ENCODE peak calls at places on chromosomes 6 and 20, in ten cellular contexts. S is psoas muscle, N is ovary, H is kidney, V is A549, Z is progenitor cell of endocrine pancreas, Y is neural progenitor cell, A is AG09319, M is Panc1, I is IMR-90. R is an unnamed sample.

GRCh38 chr20:47748851-47749250 is 36.4 kb downstream of the SULF2 start:
- DNase-seq in H (no peak), A (no peak), N (no peak), V (no peak), I (no peak), Y (no peak), M (no peak), Z (no peak), S (no peak), R (no peak)

GRCh38 chr6:156556830-156557229 is 220.3 kb upstream of the ARID1B start:
- DNase-seq in I (no peak), Z (no peak), S (no peak), Y (no peak), M (no peak), H (no peak), A (no peak), V (no peak), N (no peak), R (no peak)

GRCh38 chr20:17938889-17939619 is 29.5 kb downstream of the SNX5 start:
- DNase-seq in V (peak), Y (peak), Z (peak), A (no peak), N (peak), H (no peak), S (peak), M (peak), I (peak), R (peak)

GRCh38 chr20:24100370-24101011 is 111.9 kb upstream of the GGTLC1 start:
- DNase-seq in H (no peak), A (no peak), M (peak), I (peak), V (no peak), Z (peak), N (no peak), S (no peak), Y (peak), R (peak)

GRCh38 chr6:136696238-136696637 is 96.0 kb downstream of the MAP3K5 start:
- DNase-seq in I (peak), S (no peak), M (no peak), Y (no peak), H (no peak), V (no peak), A (peak), N (peak), Z (no peak), R (no peak)

GRCh38 chr20:56522311-56522710 is 2.2 kb upstream of the FAM209A start:
- DNase-seq in Y (no peak), N (no peak), A (no peak), M (no peak), Z (no peak), H (no peak), S (no peak), I (no peak), V (no peak), R (no peak)

GRCh38 chr6:142568857-142569597 is 267.2 kb downstream of the ADGRG6 start:
- DNase-seq in N (no peak), S (no peak), Z (no peak), Y (no peak), H (no peak), I (peak), V (no peak), M (no peak), A (peak), R (no peak)

GRCh38 chr6:161166176-161166575 is 107.7 kb downstream of the AGPAT4 start:
- DNase-seq in V (no peak), N (no peak), S (no peak), I (no peak), M (no peak), Z (no peak), H (no peak), A (no peak), Y (no peak), R (no peak)

GRCh38 chr6:66735106-66735890 is 1028.3 kb upstream of the EYS start:
- DNase-seq in Y (no peak), M (no peak), V (no peak), N (no peak), Z (no peak), H (no peak), I (no peak), A (no peak), S (no peak), R (no peak)

GRCh38 chr20:53124075-53124532 is 151.9 kb downstream of the TSHZ2 start:
- DNase-seq in I (no peak), M (no peak), H (no peak), N (no peak), Z (no peak), A (no peak), S (peak), Y (no peak), V (no peak), R (no peak)

GRCh38 chr6:165227644-165228329 is 81.6 kb downstream of the C6orf118 start:
- DNase-seq in A (no peak), M (no peak), V (no peak), N (no peak), H (no peak), Z (no peak), Y (no peak), S (no peak), I (no peak), R (no peak)

GRCh38 chr20:56440346-56441007 is 27.9 kb upstream of the RTF2 start:
- DNase-seq in N (no peak), V (no peak), Z (no peak), A (no peak), S (no peak), I (no peak), H (no peak), Y (no peak), M (no peak), R (no peak)

GRCh38 chr6:148822819-148823218 is 76.0 kb downstream of the UST start:
- DNase-seq in Z (no peak), A (no peak), M (no peak), I (no peak), H (no peak), S (no peak), Y (no peak), N (no peak), V (no peak), R (no peak)

GRCh38 chr6:122730775-122731386 is 48.6 kb upstream of the FABP7 start:
- DNase-seq in V (no peak), Z (no peak), S (no peak), I (peak), Y (peak), N (no peak), A (no peak), H (no peak), M (peak), R (peak)

GRCh38 chr6:128655978-128656498 is 135.6 kb upstream of the PTPRK start:
- DNase-seq in H (no peak), S (no peak), M (peak), V (peak), Z (no peak), I (peak), A (peak), N (no peak), Y (peak), R (no peak)

GRCh38 chr20:25025091-25025861 is 32.7 kb downstream of the ACSS1 start:
- DNase-seq in S (no peak), M (no peak), I (no peak), N (no peak), A (no peak), V (no peak), Z (no peak), H (peak), Y (no peak), R (no peak)

GRCh38 chr6:27532820-27533538 is 60.1 kb upstream of the ZNF184 start:
- DNase-seq in S (no peak), A (no peak), Z (no peak), N (no peak), H (no peak), I (peak), Y (peak), V (no peak), M (peak), R (no peak)

GRCh38 chr6:105573556-105573955 is 170.7 kb upstream of the PREP start:
- DNase-seq in Y (no peak), H (no peak), V (no peak), Z (no peak), I (no peak), A (no peak), N (no peak), S (no peak), M (no peak), R (no peak)

GRCh38 chr6:127022297-127022696 is 96.2 kb upstream of the RSPO3 start:
- DNase-seq in N (no peak), A (peak), S (no peak), I (no peak), Z (no peak), Y (no peak), H (no peak), M (no peak), V (no peak), R (no peak)

GRCh38 chr6:91633374-91634184 is 1046.7 kb upstream of the MAP3K7 start:
- DNase-seq in Y (peak), N (no peak), H (no peak), S (no peak), I (no peak), A (no peak), Z (no peak), V (no peak), M (no peak), R (no peak)

GRCh38 chr6:45074423-45074822 is 253.7 kb upstream of the RUNX2 start:
- DNase-seq in M (no peak), Z (no peak), H (no peak), N (no peak), V (no peak), S (no peak), A (no peak), I (no peak), Y (no peak), R (no peak)

DNA sequence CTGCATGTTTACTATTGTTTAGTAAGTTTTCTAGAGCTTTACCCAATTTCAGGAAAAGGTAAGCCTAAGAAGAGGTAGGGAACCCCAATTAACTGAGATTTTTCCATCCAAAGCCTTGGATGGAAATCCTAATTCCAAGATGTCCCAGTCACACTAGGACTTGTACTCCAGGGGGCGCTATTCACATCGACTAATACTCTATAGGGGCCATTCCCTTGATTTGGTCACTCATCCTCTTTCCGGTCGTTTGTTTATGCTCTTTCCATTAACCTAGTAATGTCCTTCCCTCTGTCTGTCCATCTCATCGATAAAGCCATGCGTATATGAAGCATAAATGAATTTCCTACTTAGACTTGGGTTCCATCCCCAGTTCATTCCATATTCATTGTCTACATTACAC is 80.8 kb upstream of the FUCA2 start:
- DNase-seq in Y (peak), Z (no peak), S (no peak), A (no peak), M (no peak), H (no peak), V (peak), N (no peak), I (no peak), R (peak)
- TF ChIP-seq CTCF in Y (peak), Z (peak), S (peak), A (no peak), M (peak), H (no peak), V (peak), N (no peak), I (peak), R (peak)

GRCh38 chr20:62395311-62396242 is 8.7 kb downstream of the RPS21 start:
- DNase-seq in N (no peak), V (no peak), I (no peak), M (no peak), H (no peak), Z (no peak), S (no peak), Y (no peak), A (no peak), R (no peak)
- TF ChIP-seq CTCF in N (no peak), V (peak), I (no peak), M (peak), H (no peak), Z (no peak), S (no peak), Y (no peak), A (no peak), R (no peak)

GRCh38 chr6:169384291-169384690 is 130.6 kb upstream of the THBS2 start:
- DNase-seq in N (no peak), Z (no peak), Y (no peak), H (no peak), A (no peak), M (no peak), S (no peak), I (no peak), V (no peak), R (no peak)

GRCh38 chr6:169385237-169385880 is 131.7 kb upstream of the THBS2 start:
- DNase-seq in Z (no peak), N (no peak), M (no peak), Y (no peak), H (no peak), I (no peak), A (no peak), V (no peak), S (no peak), R (no peak)

GRCh38 chr6:169387809-169388383 is 134.2 kb upstream of the THBS2 start:
- DNase-seq in I (no peak), Z (no peak), S (no peak), A (no peak), H (no peak), M (no peak), Y (no peak), N (no peak), V (no peak), R (no peak)

GRCh38 chr6:169388767-169389166 is 135.1 kb upstream of the THBS2 start:
- DNase-seq in S (no peak), H (no peak), Z (no peak), N (no peak), Y (no peak), M (no peak), V (no peak), A (no peak), I (no peak), R (no peak)

GRCh38 chr6:169386431-169387057 is 132.9 kb upstream of the THBS2 start:
- DNase-seq in Y (no peak), A (peak), M (no peak), H (no peak), N (peak), S (no peak), I (peak), V (no peak), Z (no peak), R (no peak)
- TF ChIP-seq CTCF in Y (no peak), A (peak), M (no peak), H (no peak), N (no peak), S (no peak), I (no peak), V (no peak), Z (no peak), R (no peak)

DNA sequence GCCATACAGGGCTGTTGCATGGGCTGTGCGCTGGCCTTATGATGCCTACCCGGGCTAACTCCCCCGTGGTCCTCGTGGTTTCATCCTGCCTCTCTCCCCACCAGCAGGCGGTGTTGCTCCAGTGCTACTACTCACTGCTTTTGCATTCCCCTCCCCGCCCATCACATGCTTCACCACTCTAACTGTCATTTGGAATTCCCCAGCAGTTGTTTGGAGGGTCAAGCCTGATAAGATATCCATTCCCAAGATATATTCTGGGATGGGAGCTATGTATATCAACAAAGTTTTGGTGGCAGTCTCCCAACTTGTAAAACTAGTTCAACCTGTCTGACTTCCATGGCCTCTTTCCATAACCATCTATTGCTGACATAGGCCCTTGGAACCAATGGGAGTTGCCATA is 233.2 kb upstream of the SOX4 start:
- DNase-seq in Y (no peak), A (no peak), N (no peak), Z (no peak), V (no peak), H (no peak), M (no peak), S (no peak), I (no peak), R (no peak)
- TF ChIP-seq CTCF in Y (no peak), A (no peak), N (no peak), Z (no peak), V (no peak), H (no peak), M (no peak), S (no peak), I (no peak), R (no peak)

GRCh38 chr20:32207626-32208498 is at the start of the genes PLAGL2 and POFUT1:
- DNase-seq in I (peak), S (peak), Y (peak), Z (peak), V (peak), H (peak), A (peak), M (peak), N (peak), R (peak)
- TF ChIP-seq CTCF in I (peak), S (no peak), Y (peak), Z (peak), V (peak), H (peak), A (peak), M (no peak), N (no peak), R (no peak)

GRCh38 chr20:768426-768978 is at the start of gene SLC52A3:
- DNase-seq in Z (peak), Y (peak), I (no peak), S (no peak), V (peak), M (no peak), A (no peak), H (no peak), N (no peak), R (peak)
- TF ChIP-seq CTCF in Z (peak), Y (peak), I (no peak), S (peak), V (peak), M (peak), A (no peak), H (peak), N (no peak), R (peak)

GRCh38 chr20:63627129-63627699 is 313 bp upstream of the GMEB2 start:
- DNase-seq in V (peak), Y (peak), H (peak), M (peak), A (peak), I (peak), Z (peak), S (peak), N (peak), R (peak)
- TF ChIP-seq CTCF in V (no peak), Y (no peak), H (peak), M (no peak), A (no peak), I (no peak), Z (no peak), S (no peak), N (no peak), R (no peak)

GRCh38 chr20:34560614-34561013 is 2.1 kb downstream of the MAP1LC3A start:
- DNase-seq in A (no peak), Y (no peak), M (no peak), S (no peak), Z (no peak), I (no peak), V (no peak), H (peak), N (no peak), R (no peak)

GRCh38 chr20:34560141-34560523 is 1.6 kb downstream of the MAP1LC3A start:
- DNase-seq in V (no peak), I (no peak), H (no peak), M (no peak), A (no peak), S (peak), N (peak), Z (no peak), Y (no peak), R (no peak)

GRCh38 chr20:34564810-34565209 is 6.3 kb downstream of the MAP1LC3A start:
- DNase-seq in S (peak), M (no peak), H (peak), I (no peak), Z (no peak), A (no peak), Y (no peak), V (no peak), N (no peak), R (no peak)

GRCh38 chr20:34561661-34562060 is 3.1 kb downstream of the MAP1LC3A start:
- DNase-seq in I (no peak), N (no peak), Y (no peak), M (no peak), V (no peak), Z (no peak), A (no peak), H (no peak), S (no peak), R (no peak)

DNA sequence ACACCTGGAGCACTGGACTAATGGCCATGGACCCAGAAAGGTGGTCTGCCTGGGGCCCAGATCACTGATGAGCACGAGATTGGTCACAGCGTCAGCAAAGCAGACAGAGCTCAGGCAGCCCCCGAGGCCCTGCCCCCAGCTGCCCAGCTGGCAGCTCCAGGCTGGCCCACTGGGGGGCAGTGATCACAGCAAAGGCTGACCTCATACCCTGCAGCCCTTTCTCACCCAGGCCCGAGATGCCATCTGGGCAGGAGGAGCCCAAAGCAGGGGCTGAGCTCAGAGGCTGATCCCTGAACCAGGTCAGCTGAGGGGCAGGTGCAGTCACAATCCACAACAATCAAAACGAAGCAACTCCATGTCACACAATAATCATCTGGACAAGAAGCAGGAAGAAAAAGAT is 4.1 kb downstream of the MAP1LC3A start:
- DNase-seq in S (no peak), Y (peak), V (peak), A (no peak), H (no peak), M (no peak), Z (no peak), I (peak), N (no peak), R (peak)
- TF ChIP-seq CTCF in S (peak), Y (peak), V (peak), A (peak), H (peak), M (no peak), Z (peak), I (peak), N (no peak), R (peak)